ENCODE peak calls at places on chromosomes 7 and 10, in eight cellular contexts. One of them, this sample, is unnamed.

GRCh38 chr10:68816796-68817412 is 10.4 kb upstream of the STOX1 start:
- DNase-seq in adrenal gland: no peak
- DNase-seq in CD4-positive, alpha-beta T cell: no peak
- DNase-seq in tibial nerve: no peak
- DNase-seq in PC-3: peak
- DNase-seq in astrocyte: no peak
- DNase-seq in psoas muscle: no peak
- DNase-seq in left ventricle myocardium inferior: no peak
- DNase-seq in this sample: peak

GRCh38 chr10:50850576-50851340 is 34.7 kb downstream of the A1CF start:
- DNase-seq in adrenal gland: no peak
- DNase-seq in CD4-positive, alpha-beta T cell: no peak
- DNase-seq in tibial nerve: no peak
- DNase-seq in PC-3: no peak
- DNase-seq in astrocyte: peak
- DNase-seq in psoas muscle: no peak
- DNase-seq in left ventricle myocardium inferior: no peak
- DNase-seq in this sample: no peak

GRCh38 chr7:28921822-28922221 is 36.3 kb downstream of the TRIL start:
- DNase-seq in adrenal gland: peak
- DNase-seq in CD4-positive, alpha-beta T cell: no peak
- DNase-seq in tibial nerve: no peak
- DNase-seq in PC-3: peak
- DNase-seq in astrocyte: peak
- DNase-seq in psoas muscle: no peak
- DNase-seq in left ventricle myocardium inferior: no peak
- DNase-seq in this sample: peak

GRCh38 chr7:34158311-34158710 is 253.0 kb downstream of the BMPER start:
- DNase-seq in adrenal gland: no peak
- DNase-seq in CD4-positive, alpha-beta T cell: no peak
- DNase-seq in tibial nerve: peak
- DNase-seq in PC-3: no peak
- DNase-seq in astrocyte: no peak
- DNase-seq in psoas muscle: peak
- DNase-seq in left ventricle myocardium inferior: peak
- DNase-seq in this sample: no peak

GRCh38 chr10:99466632-99467031 is 36.2 kb upstream of the GOT1 start:
- DNase-seq in adrenal gland: no peak
- DNase-seq in CD4-positive, alpha-beta T cell: no peak
- DNase-seq in tibial nerve: no peak
- DNase-seq in PC-3: no peak
- DNase-seq in astrocyte: no peak
- DNase-seq in psoas muscle: no peak
- DNase-seq in left ventricle myocardium inferior: no peak
- DNase-seq in this sample: no peak

GRCh38 chr7:18402488-18403183 is 92.9 kb upstream of the HDAC9 start:
- DNase-seq in adrenal gland: no peak
- DNase-seq in CD4-positive, alpha-beta T cell: no peak
- DNase-seq in tibial nerve: no peak
- DNase-seq in PC-3: peak
- DNase-seq in astrocyte: peak
- DNase-seq in psoas muscle: no peak
- DNase-seq in left ventricle myocardium inferior: no peak
- DNase-seq in this sample: peak

GRCh38 chr10:31586708-31587107 is 267.7 kb downstream of the ZEB1 start:
- DNase-seq in adrenal gland: peak
- DNase-seq in CD4-positive, alpha-beta T cell: no peak
- DNase-seq in tibial nerve: no peak
- DNase-seq in PC-3: no peak
- DNase-seq in astrocyte: no peak
- DNase-seq in psoas muscle: no peak
- DNase-seq in left ventricle myocardium inferior: no peak
- DNase-seq in this sample: no peak

GRCh38 chr10:90813592-90814365 is 44.1 kb downstream of the HTR7 start:
- DNase-seq in adrenal gland: no peak
- DNase-seq in CD4-positive, alpha-beta T cell: no peak
- DNase-seq in tibial nerve: no peak
- DNase-seq in PC-3: no peak
- DNase-seq in astrocyte: peak
- DNase-seq in psoas muscle: no peak
- DNase-seq in left ventricle myocardium inferior: no peak
- DNase-seq in this sample: no peak

GRCh38 chr10:117542706-117543244 is at the start of gene EMX2:
- DNase-seq in adrenal gland: no peak
- DNase-seq in CD4-positive, alpha-beta T cell: no peak
- DNase-seq in tibial nerve: no peak
- DNase-seq in PC-3: no peak
- DNase-seq in astrocyte: no peak
- DNase-seq in psoas muscle: no peak
- DNase-seq in left ventricle myocardium inferior: no peak
- DNase-seq in this sample: no peak

GRCh38 chr10:117541909-117542705 is 439 bp upstream of the EMX2 start:
- DNase-seq in adrenal gland: peak
- DNase-seq in CD4-positive, alpha-beta T cell: no peak
- DNase-seq in tibial nerve: no peak
- DNase-seq in PC-3: no peak
- DNase-seq in astrocyte: peak
- DNase-seq in psoas muscle: peak
- DNase-seq in left ventricle myocardium inferior: no peak
- DNase-seq in this sample: peak

GRCh38 chr10:117544729-117545140 is 2.2 kb downstream of the EMX2 start:
- DNase-seq in adrenal gland: no peak
- DNase-seq in CD4-positive, alpha-beta T cell: no peak
- DNase-seq in tibial nerve: no peak
- DNase-seq in PC-3: no peak
- DNase-seq in astrocyte: no peak
- DNase-seq in psoas muscle: no peak
- DNase-seq in left ventricle myocardium inferior: no peak
- DNase-seq in this sample: no peak

GRCh38 chr10:117543999-117544728 is 1.6 kb downstream of the EMX2 start:
- DNase-seq in adrenal gland: no peak
- DNase-seq in CD4-positive, alpha-beta T cell: no peak
- DNase-seq in tibial nerve: no peak
- DNase-seq in PC-3: no peak
- DNase-seq in astrocyte: no peak
- DNase-seq in psoas muscle: no peak
- DNase-seq in left ventricle myocardium inferior: no peak
- DNase-seq in this sample: no peak

GRCh38 chr10:117543245-117543998 is 876 bp downstream of the EMX2 start:
- DNase-seq in adrenal gland: no peak
- DNase-seq in CD4-positive, alpha-beta T cell: no peak
- DNase-seq in tibial nerve: no peak
- DNase-seq in PC-3: no peak
- DNase-seq in astrocyte: no peak
- DNase-seq in psoas muscle: no peak
- DNase-seq in left ventricle myocardium inferior: no peak
- DNase-seq in this sample: no peak
- H3K27ac ChIP-seq in adrenal gland: no peak
- H3K27ac ChIP-seq in CD4-positive, alpha-beta T cell: no peak
- H3K27ac ChIP-seq in tibial nerve: peak
- H3K27ac ChIP-seq in PC-3: no peak
- H3K27ac ChIP-seq in astrocyte: no peak
- H3K27ac ChIP-seq in psoas muscle: peak
- H3K27ac ChIP-seq in left ventricle myocardium inferior: no peak
- H3K27ac ChIP-seq in this sample: no peak

GRCh38 chr10:129517680-129518057 is 50.6 kb downstream of the MGMT start:
- DNase-seq in adrenal gland: no peak
- DNase-seq in CD4-positive, alpha-beta T cell: no peak
- DNase-seq in tibial nerve: no peak
- DNase-seq in PC-3: no peak
- DNase-seq in astrocyte: no peak
- DNase-seq in psoas muscle: no peak
- DNase-seq in left ventricle myocardium inferior: no peak
- DNase-seq in this sample: no peak

GRCh38 chr10:129511758-129512157 is 44.7 kb downstream of the MGMT start:
- DNase-seq in adrenal gland: no peak
- DNase-seq in CD4-positive, alpha-beta T cell: no peak
- DNase-seq in tibial nerve: no peak
- DNase-seq in PC-3: no peak
- DNase-seq in astrocyte: no peak
- DNase-seq in psoas muscle: no peak
- DNase-seq in left ventricle myocardium inferior: no peak
- DNase-seq in this sample: no peak

GRCh38 chr10:129516846-129517679 is 50.0 kb downstream of the MGMT start:
- DNase-seq in adrenal gland: no peak
- DNase-seq in CD4-positive, alpha-beta T cell: no peak
- DNase-seq in tibial nerve: no peak
- DNase-seq in PC-3: no peak
- DNase-seq in astrocyte: no peak
- DNase-seq in psoas muscle: no peak
- DNase-seq in left ventricle myocardium inferior: no peak
- DNase-seq in this sample: no peak

GRCh38 chr10:129513312-129513711 is 46.3 kb downstream of the MGMT start:
- DNase-seq in adrenal gland: no peak
- DNase-seq in CD4-positive, alpha-beta T cell: no peak
- DNase-seq in tibial nerve: no peak
- DNase-seq in PC-3: no peak
- DNase-seq in astrocyte: no peak
- DNase-seq in psoas muscle: no peak
- DNase-seq in left ventricle myocardium inferior: no peak
- DNase-seq in this sample: no peak

DNA sequence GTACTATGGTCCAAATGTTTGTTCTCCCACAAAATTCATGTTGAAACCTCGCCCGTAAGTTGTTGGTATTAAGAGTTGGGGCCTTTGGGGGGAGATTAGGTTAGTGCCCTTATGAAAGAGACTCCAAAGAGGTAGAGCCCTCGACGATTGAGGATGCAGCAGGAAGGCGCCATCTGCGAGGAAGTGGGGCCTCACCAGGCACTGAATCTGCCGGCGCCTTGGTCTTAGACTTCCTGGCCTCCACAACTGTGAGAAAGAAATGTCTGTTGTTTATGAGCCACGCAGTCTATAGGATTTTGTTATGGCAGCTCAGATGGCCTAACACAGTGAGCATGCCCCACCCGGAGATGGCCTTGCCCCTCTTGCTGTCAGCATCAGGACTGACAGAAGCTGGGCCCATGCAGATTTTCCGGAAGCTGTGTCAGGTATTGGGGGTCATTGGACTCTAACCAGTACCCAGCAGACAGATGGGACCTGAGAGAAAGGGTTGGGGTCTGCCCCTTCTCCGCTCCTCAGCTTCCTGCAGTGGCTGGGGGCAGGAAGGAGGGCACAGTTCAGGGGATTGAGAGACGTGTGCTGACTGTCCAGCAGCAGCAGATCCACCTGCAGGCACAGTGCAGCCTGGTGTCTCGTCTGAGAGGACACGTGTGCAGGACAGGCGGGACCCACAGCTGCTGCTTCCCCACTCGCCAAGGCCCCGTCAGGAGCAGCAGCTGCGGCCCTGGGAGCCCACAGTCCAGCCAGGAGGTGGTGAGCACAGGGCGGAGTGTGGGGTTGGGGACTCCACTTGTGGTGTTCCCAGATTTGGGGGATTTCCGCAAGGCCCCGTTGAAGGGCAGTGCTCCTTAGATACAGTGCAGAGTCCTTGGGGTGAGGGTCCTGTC is 47.8 kb downstream of the MGMT start:
- DNase-seq in adrenal gland: no peak
- DNase-seq in CD4-positive, alpha-beta T cell: no peak
- DNase-seq in tibial nerve: no peak
- DNase-seq in PC-3: no peak
- DNase-seq in astrocyte: no peak
- DNase-seq in psoas muscle: no peak
- DNase-seq in left ventricle myocardium inferior: no peak
- DNase-seq in this sample: no peak
- TF ChIP-seq CTCF in adrenal gland: no peak
- TF ChIP-seq CTCF in CD4-positive, alpha-beta T cell: no peak
- TF ChIP-seq CTCF in tibial nerve: no peak
- TF ChIP-seq CTCF in PC-3: no peak
- TF ChIP-seq CTCF in astrocyte: no peak
- TF ChIP-seq CTCF in psoas muscle: no peak
- TF ChIP-seq CTCF in left ventricle myocardium inferior: no peak
- TF ChIP-seq CTCF in this sample: no peak

DNA sequence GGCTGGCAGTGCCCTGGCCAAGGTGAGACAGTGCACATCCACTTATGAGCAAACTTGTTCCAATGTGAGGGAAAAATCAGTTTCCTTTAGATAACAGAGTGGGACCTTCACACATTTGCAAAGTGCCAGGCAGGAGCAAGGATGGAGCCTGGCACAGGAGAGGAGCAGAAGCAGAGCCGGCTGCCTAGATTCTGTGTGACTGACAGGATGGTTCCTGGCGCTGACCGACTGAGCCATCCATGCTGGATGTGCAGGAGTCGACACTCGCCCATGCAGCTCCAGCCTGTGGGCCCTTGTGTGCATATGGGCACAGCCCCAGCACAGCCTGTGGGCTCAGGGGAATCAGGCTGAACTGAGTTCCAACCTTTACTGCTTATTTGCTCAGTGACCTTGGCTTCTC is 346.5 kb downstream of the GRID1 start:
- DNase-seq in adrenal gland: no peak
- DNase-seq in CD4-positive, alpha-beta T cell: no peak
- DNase-seq in tibial nerve: no peak
- DNase-seq in PC-3: no peak
- DNase-seq in astrocyte: no peak
- DNase-seq in psoas muscle: no peak
- DNase-seq in left ventricle myocardium inferior: no peak
- DNase-seq in this sample: no peak
- H3K27ac ChIP-seq in adrenal gland: no peak
- H3K27ac ChIP-seq in CD4-positive, alpha-beta T cell: no peak
- H3K27ac ChIP-seq in tibial nerve: no peak
- H3K27ac ChIP-seq in PC-3: no peak
- H3K27ac ChIP-seq in astrocyte: no peak
- H3K27ac ChIP-seq in psoas muscle: no peak
- H3K27ac ChIP-seq in left ventricle myocardium inferior: no peak
- H3K27ac ChIP-seq in this sample: no peak

GRCh38 chr10:987635-987905 is 664 bp upstream of the GTPBP4 start:
- DNase-seq in adrenal gland: no peak
- DNase-seq in CD4-positive, alpha-beta T cell: no peak
- DNase-seq in tibial nerve: no peak
- DNase-seq in PC-3: peak
- DNase-seq in astrocyte: no peak
- DNase-seq in psoas muscle: no peak
- DNase-seq in left ventricle myocardium inferior: no peak
- DNase-seq in this sample: peak

GRCh38 chr10:988667-989545 is 672 bp downstream of the GTPBP4 start:
- DNase-seq in adrenal gland: no peak
- DNase-seq in CD4-positive, alpha-beta T cell: no peak
- DNase-seq in tibial nerve: no peak
- DNase-seq in PC-3: no peak
- DNase-seq in astrocyte: peak
- DNase-seq in psoas muscle: no peak
- DNase-seq in left ventricle myocardium inferior: no peak
- DNase-seq in this sample: no peak

GRCh38 chr10:986137-986825 is 2.0 kb upstream of the GTPBP4 start:
- DNase-seq in adrenal gland: no peak
- DNase-seq in CD4-positive, alpha-beta T cell: no peak
- DNase-seq in tibial nerve: no peak
- DNase-seq in PC-3: peak
- DNase-seq in astrocyte: peak
- DNase-seq in psoas muscle: no peak
- DNase-seq in left ventricle myocardium inferior: no peak
- DNase-seq in this sample: peak

GRCh38 chr10:986881-987634 is 1.2 kb upstream of the GTPBP4 start:
- DNase-seq in adrenal gland: no peak
- DNase-seq in CD4-positive, alpha-beta T cell: no peak
- DNase-seq in tibial nerve: no peak
- DNase-seq in PC-3: peak
- DNase-seq in astrocyte: peak
- DNase-seq in psoas muscle: no peak
- DNase-seq in left ventricle myocardium inferior: no peak
- DNase-seq in this sample: peak

DNA sequence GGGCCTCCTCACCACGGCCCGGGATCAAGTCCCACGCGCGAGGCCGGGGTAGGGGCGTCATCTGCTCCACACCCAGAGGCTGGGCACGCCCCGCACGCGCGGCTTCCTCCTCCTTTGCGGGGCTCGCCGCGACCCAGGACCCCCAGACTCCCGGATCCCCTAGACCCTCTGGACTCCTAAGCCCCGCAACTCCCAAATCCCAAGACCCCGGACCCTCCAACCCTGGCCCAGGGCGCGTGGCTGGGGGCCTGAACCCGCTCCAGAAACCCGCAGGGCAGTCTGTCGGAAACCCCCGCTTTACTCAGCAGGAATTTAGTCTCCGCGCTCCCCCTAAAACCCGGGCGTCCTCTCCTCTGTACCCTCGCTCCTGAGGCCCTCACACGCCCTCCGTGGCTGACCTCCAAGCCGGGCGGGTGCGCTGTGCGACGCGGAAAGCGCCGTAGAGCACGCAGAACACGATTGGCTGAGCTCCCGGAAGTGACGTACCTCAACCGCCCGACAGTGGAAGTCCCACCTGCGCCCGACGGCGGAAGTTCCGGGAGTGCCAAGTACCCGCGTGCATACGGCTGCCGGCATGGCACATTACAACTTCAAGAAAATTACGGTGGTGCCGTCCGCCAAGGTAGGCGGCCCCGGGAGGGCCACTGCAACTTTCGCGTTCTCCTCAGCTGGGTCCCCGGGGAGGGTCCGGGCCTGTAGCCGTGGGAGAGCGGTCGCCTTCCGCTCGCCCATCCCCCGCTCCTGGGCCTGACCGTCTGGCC is at the start of gene GTPBP4:
- DNase-seq in adrenal gland: peak
- DNase-seq in CD4-positive, alpha-beta T cell: peak
- DNase-seq in tibial nerve: peak
- DNase-seq in PC-3: peak
- DNase-seq in astrocyte: peak
- DNase-seq in psoas muscle: peak
- DNase-seq in left ventricle myocardium inferior: peak
- DNase-seq in this sample: peak
- TF ChIP-seq CTCF in adrenal gland: no peak
- TF ChIP-seq CTCF in CD4-positive, alpha-beta T cell: peak
- TF ChIP-seq CTCF in tibial nerve: peak
- TF ChIP-seq CTCF in PC-3: peak
- TF ChIP-seq CTCF in astrocyte: no peak
- TF ChIP-seq CTCF in psoas muscle: no peak
- TF ChIP-seq CTCF in left ventricle myocardium inferior: no peak
- TF ChIP-seq CTCF in this sample: peak

This sample was measured in RWPE1.